ENCODE peak calls at places on chromosomes 12 and 14, in nine cellular contexts. C is gastrocnemius medialis; I is fibroblast of the aortic adventitia; N is EL; V is mucosa of descending colon; A is NCI-H2081; P is left lung; J is heart right ventricle; Q is CD8-positive, alpha-beta T cell. O is an unnamed sample.

GRCh38 chr12:127652281-127652680 is 614.7 kb upstream of the TMEM132C start:
- DNase-seq in P (no peak), V (no peak), C (no peak), Q (no peak), J (no peak), I (no peak), A (no peak), N (no peak), O (no peak)

GRCh38 chr12:2268478-2269286 is 215.9 kb downstream of the CACNA1C start:
- DNase-seq in Q (no peak), J (no peak), V (no peak), N (peak; percentile 94), P (no peak), I (peak; percentile 95), C (no peak), A (no peak), O (no peak)

GRCh38 chr12:94795520-94795919 is 145.2 kb upstream of the TMCC3 start:
- DNase-seq in V (no peak), P (no peak), Q (no peak), A (no peak), C (no peak), J (no peak), N (peak; percentile 77), I (peak; percentile 46), O (no peak)

GRCh38 chr14:45199246-45199645 is 53.8 kb downstream of the MIS18BP1 start:
- DNase-seq in N (peak; percentile 72), V (no peak), A (no peak), P (no peak), C (no peak), Q (no peak), I (peak; percentile 46), J (no peak), O (no peak)

GRCh38 chr14:23694085-23694975 is 58.2 kb downstream of the DHRS2 start:
- DNase-seq in J (no peak), A (no peak), P (no peak), I (peak; percentile 81), Q (no peak), N (peak; percentile 26), C (no peak), V (no peak), O (peak; percentile 35)

GRCh38 chr14:29650554-29651269 is 276.9 kb downstream of the PRKD1 start:
- DNase-seq in P (no peak), N (no peak), Q (no peak), V (no peak), J (no peak), I (no peak), C (no peak), A (no peak), O (no peak)

GRCh38 chr14:61636792-61637191 is 58.5 kb upstream of the HIF1A start:
- DNase-seq in A (no peak), N (no peak), I (no peak), C (no peak), P (no peak), J (no peak), Q (no peak), V (no peak), O (no peak)

GRCh38 chr14:53356361-53357150 is 203.4 kb upstream of the DDHD1 start:
- DNase-seq in I (no peak), Q (no peak), V (no peak), C (no peak), A (no peak), P (no peak), J (no peak), N (peak; percentile 29), O (no peak)

GRCh38 chr14:51068268-51068667 is 26.6 kb downstream of the TRIM9 start:
- DNase-seq in Q (no peak), A (no peak), I (no peak), N (no peak), C (no peak), V (no peak), P (no peak), J (no peak), O (no peak)

GRCh38 chr14:73258845-73259611 is 21.7 kb downstream of the PAPLN start:
- DNase-seq in N (no peak), I (no peak), J (no peak), C (peak; percentile 4), V (peak; percentile 16), P (no peak), A (no peak), Q (no peak), O (no peak)

GRCh38 chr14:71429900-71430299 is 502.3 kb upstream of the RGS6 start:
- DNase-seq in Q (no peak), P (no peak), V (no peak), N (no peak), J (no peak), A (no peak), I (no peak), C (no peak), O (no peak)

GRCh38 chr14:75442642-75443041 is 14.8 kb downstream of the JDP2 start:
- DNase-seq in J (no peak), A (no peak), V (no peak), Q (no peak), P (no peak), I (peak; percentile 74), C (no peak), N (peak; percentile 86), O (no peak)

GRCh38 chr12:67388331-67389163 is 119.4 kb downstream of the CAND1 start:
- DNase-seq in J (no peak), Q (no peak), N (no peak), V (no peak), A (no peak), I (no peak), C (no peak), P (no peak), O (no peak)

GRCh38 chr12:65434737-65435136 is 156.3 kb downstream of the MSRB3 start:
- DNase-seq in N (no peak), I (no peak), Q (no peak), V (no peak), C (no peak), A (no peak), P (no peak), J (no peak), O (no peak)

GRCh38 chr12:29278673-29279420 is 102.1 kb downstream of the ERGIC2 start:
- DNase-seq in V (no peak), N (peak; percentile 61), C (no peak), Q (no peak), J (no peak), P (no peak), A (no peak), I (peak; percentile 64), O (no peak)

GRCh38 chr14:101926085-101926484 is 38.3 kb upstream of the DYNC1H1 start:
- DNase-seq in Q (no peak), N (no peak), V (no peak), I (no peak), P (no peak), C (no peak), A (no peak), J (no peak), O (no peak)

GRCh38 chr14:56487090-56487667 is 92.4 kb upstream of the TMEM260 start:
- DNase-seq in Q (no peak), C (no peak), J (no peak), N (peak; percentile 4), P (no peak), V (no peak), I (peak; percentile 55), A (peak; percentile 36), O (no peak)

GRCh38 chr14:64812412-64812811 is 67.3 kb downstream of the SPTB start:
- DNase-seq in I (no peak), V (peak; percentile 81), A (peak; percentile 77), Q (no peak), N (no peak), P (peak; percentile 78), C (peak; percentile 84), J (no peak), O (peak; percentile 88)

GRCh38 chr14:69424139-69424923 is 25.8 kb downstream of the SLC39A9 start:
- DNase-seq in J (no peak), A (no peak), I (no peak), V (no peak), C (no peak), Q (no peak), N (peak; percentile 21), P (no peak), O (no peak)

GRCh38 chr14:73295198-73295796 is 58.0 kb downstream of the PAPLN start:
- DNase-seq in A (peak; percentile 51), J (no peak), Q (no peak), N (peak; percentile 41), P (no peak), V (no peak), C (no peak), I (peak; percentile 62), O (peak; percentile 28)

GRCh38 chr14:100815478-100816285 is 10.2 kb upstream of the MEG3 start:
- DNase-seq in P (no peak), I (peak; percentile 20), A (no peak), J (no peak), C (no peak), V (no peak), N (peak; percentile 38), Q (no peak), O (no peak)

GRCh38 chr12:28879379-28879778 is 269.7 kb upstream of the FAR2 start:
- DNase-seq in A (no peak), J (no peak), V (no peak), P (no peak), I (no peak), Q (no peak), C (no peak), N (no peak), O (no peak)

GRCh38 chr12:92649511-92650227 is 53.1 kb upstream of the PLEKHG7 start:
- DNase-seq in P (peak; percentile 48), Q (peak; percentile 29), I (peak; percentile 89), V (no peak), A (peak; percentile 71), J (no peak), N (peak; percentile 81), C (peak; percentile 26), O (peak; percentile 69)

GRCh38 chr14:79016828-79017505 is 846.8 kb downstream of the NRXN3 start:
- DNase-seq in J (no peak), A (no peak), N (peak; percentile 98), C (no peak), Q (no peak), P (no peak), I (peak; percentile 59), V (no peak), O (no peak)

GRCh38 chr12:111248221-111248620 is 120.7 kb downstream of the PHETA1 start:
- DNase-seq in J (no peak), V (no peak), A (no peak), P (peak; percentile 35), Q (no peak), I (no peak), N (no peak), C (no peak), O (peak; percentile 81)

GRCh38 chr12:93784339-93785086 is 107.3 kb downstream of the CRADD start:
- DNase-seq in C (peak; percentile 91), I (peak; percentile 71), V (no peak), N (peak; percentile 82), P (no peak), Q (peak; percentile 4), J (no peak), A (no peak), O (no peak)

O was measured in NCI-H345.